ENCODE peak calls at places on chromosome 14, in five cellular contexts. E, V, L, K and B are unnamed samples.
A peak's percentile ranks its signal among the peaks of the same experiment; 100 is the strongest.

GRCh38 chr14:84482256-84483071 is 1047.5 kb upstream of the FLRT2 start:
- DNase-seq in E (peak; percentile 38), V (no peak), L (no peak), K (no peak), B (no peak)

GRCh38 chr14:57383125-57383524 is 7.3 kb upstream of the NAA30 start:
- DNase-seq in E (no peak), V (no peak), L (no peak), K (no peak), B (no peak)

GRCh38 chr14:103136388-103137271 is 13.4 kb downstream of the TNFAIP2 start:
- DNase-seq in E (peak; percentile 86), V (peak; percentile 69), L (peak; percentile 89), K (peak; percentile 72), B (peak; percentile 74)

GRCh38 chr14:105908481-105908911 is 382.1 kb downstream of the TMEM121 start:
- DNase-seq in E (no peak), V (no peak), L (no peak), K (no peak), B (no peak)

GRCh38 chr14:21087294-21088091 is 11.0 kb downstream of the ZNF219 start:
- DNase-seq in E (peak; percentile 98), V (no peak), L (peak; percentile 84), K (no peak), B (no peak)

GRCh38 chr14:99663716-99664635 is 19.0 kb downstream of the HHIPL1 start:
- DNase-seq in E (no peak), V (no peak), L (peak; percentile 89), K (no peak), B (no peak)

GRCh38 chr14:72812292-72812851 is 81.5 kb downstream of the DPF3 start:
- DNase-seq in E (no peak), V (peak; percentile 16), L (peak; percentile 65), K (peak; percentile 83), B (peak; percentile 73)

GRCh38 chr14:95497561-95498011 is 18.9 kb downstream of the SYNE3 start:
- DNase-seq in E (no peak), V (no peak), L (no peak), K (no peak), B (no peak)

GRCh38 chr14:20477211-20477876 is 8.1 kb downstream of the PNP start:
- DNase-seq in E (peak; percentile 39), V (no peak), L (no peak), K (no peak), B (no peak)

GRCh38 chr14:77212933-77213656 is 31.5 kb downstream of the TMEM63C start:
- DNase-seq in E (peak; percentile 51), V (no peak), L (peak; percentile 93), K (no peak), B (peak; percentile 17)

GRCh38 chr14:76194327-76194726 is 42.6 kb downstream of the GPATCH2L start:
- DNase-seq in E (no peak), V (no peak), L (no peak), K (no peak), B (no peak)

GRCh38 chr14:84591827-84592540 is 938.0 kb upstream of the FLRT2 start:
- DNase-seq in E (no peak), V (no peak), L (no peak), K (no peak), B (peak; percentile 48)

GRCh38 chr14:105187935-105188524 is 6.9 kb upstream of the NUDT14 start:
- DNase-seq in E (no peak), V (no peak), L (no peak), K (no peak), B (no peak)

GRCh38 chr14:104139460-104140212 is 1.2 kb downstream of the KIF26A start:
- DNase-seq in E (no peak), V (no peak), L (peak; percentile 53), K (peak; percentile 61), B (no peak)

GRCh38 chr14:85288041-85288440 is 241.9 kb upstream of the FLRT2 start:
- DNase-seq in E (no peak), V (no peak), L (no peak), K (no peak), B (no peak)

GRCh38 chr14:84859116-84859515 is 670.8 kb upstream of the FLRT2 start:
- DNase-seq in E (no peak), V (no peak), L (no peak), K (no peak), B (no peak)

GRCh38 chr14:50013198-50013918 is 103.0 kb downstream of the VCPKMT start:
- DNase-seq in E (peak; percentile 64), V (no peak), L (no peak), K (no peak), B (no peak)

GRCh38 chr14:69244946-69245345 is 15.0 kb upstream of the GALNT16 start:
- DNase-seq in E (no peak), V (no peak), L (no peak), K (no peak), B (no peak)

GRCh38 chr14:75279739-75280447 is 1.3 kb downstream of the FOS start:
- DNase-seq in E (peak; percentile 57), V (peak; percentile 56), L (peak; percentile 87), K (peak; percentile 82), B (no peak)

GRCh38 chr14:25007832-25008231 is 42.1 kb downstream of the STXBP6 start:
- DNase-seq in E (peak; percentile 20), V (no peak), L (no peak), K (no peak), B (peak; percentile 0)

GRCh38 chr14:30620178-30620577 is 1.9 kb upstream of the SCFD1 start:
- DNase-seq in E (peak; percentile 63), V (no peak), L (no peak), K (no peak), B (no peak)

DNA sequence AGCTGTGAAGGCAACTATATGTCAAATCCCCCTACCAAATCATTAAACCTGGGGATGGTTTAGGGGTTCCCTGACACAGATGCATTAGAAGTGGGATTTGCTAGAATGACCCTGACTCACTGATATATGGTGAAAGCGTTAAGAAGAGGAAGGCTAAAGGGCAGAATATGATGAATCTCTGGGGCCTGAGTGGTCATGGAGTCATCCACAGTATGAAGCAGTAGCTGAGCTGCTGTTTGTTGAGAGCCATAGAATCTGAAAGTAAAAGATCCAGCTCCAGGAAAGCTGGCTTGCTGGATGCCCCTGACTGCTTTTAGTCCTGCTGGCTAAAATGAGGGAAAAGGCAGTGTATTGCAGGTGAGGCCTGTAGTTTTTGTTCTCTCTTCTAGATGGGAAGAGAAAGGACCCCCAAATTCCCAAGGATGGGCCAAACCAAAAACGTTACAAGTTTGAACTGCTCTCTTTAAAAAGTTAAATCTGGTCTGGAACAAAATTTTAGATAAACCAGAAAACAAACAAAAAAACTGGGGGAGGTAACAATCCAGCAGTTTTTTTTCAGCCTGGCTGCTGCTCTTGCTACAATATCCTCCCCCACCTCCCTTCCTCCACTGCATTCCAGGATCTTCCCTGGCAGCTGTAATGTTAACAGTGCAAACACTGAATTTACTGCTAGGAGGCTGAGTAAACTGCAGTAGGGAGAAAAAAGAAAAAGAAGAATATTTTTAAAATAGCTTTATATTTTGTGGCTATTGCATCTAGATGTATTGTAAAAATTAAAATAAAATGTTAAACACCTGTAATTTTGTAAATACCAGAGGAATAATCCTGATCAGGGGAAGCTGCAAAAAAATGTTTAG is 16.5 kb downstream of the SEL1L start:
- DNase-seq in E (peak; percentile 63), V (peak; percentile 43), L (peak; percentile 66), K (peak; percentile 74), B (no peak)
- H3K36me3 ChIP-seq in E (peaks cover 3% of the 10 kb centered on the region), V (no peaks in the 10 kb centered on the region), L (peaks cover 68% of the 10 kb centered on the region), K (no peaks in the 10 kb centered on the region), B (no peaks in the 10 kb centered on the region)

GRCh38 chr14:88683119-88683518 is 109.6 kb downstream of the EML5 start:
- DNase-seq in E (no peak), V (no peak), L (no peak), K (no peak), B (no peak)

GRCh38 chr14:88688386-88688785 is 104.4 kb downstream of the EML5 start:
- DNase-seq in E (no peak), V (no peak), L (no peak), K (no peak), B (no peak)

GRCh38 chr14:88681755-88682494 is 110.8 kb downstream of the EML5 start:
- DNase-seq in E (no peak), V (no peak), L (no peak), K (no peak), B (no peak)

GRCh38 chr14:88682495-88683114 is 110.1 kb downstream of the EML5 start:
- DNase-seq in E (no peak), V (no peak), L (peak; percentile 91), K (no peak), B (no peak)
- H3K4me3 ChIP-seq in E (no peak overlapping the region), V (no peak overlapping the region), L (peak overlapping the region; percentile 68), K (no peak overlapping the region), B (no peak overlapping the region)

DNA sequence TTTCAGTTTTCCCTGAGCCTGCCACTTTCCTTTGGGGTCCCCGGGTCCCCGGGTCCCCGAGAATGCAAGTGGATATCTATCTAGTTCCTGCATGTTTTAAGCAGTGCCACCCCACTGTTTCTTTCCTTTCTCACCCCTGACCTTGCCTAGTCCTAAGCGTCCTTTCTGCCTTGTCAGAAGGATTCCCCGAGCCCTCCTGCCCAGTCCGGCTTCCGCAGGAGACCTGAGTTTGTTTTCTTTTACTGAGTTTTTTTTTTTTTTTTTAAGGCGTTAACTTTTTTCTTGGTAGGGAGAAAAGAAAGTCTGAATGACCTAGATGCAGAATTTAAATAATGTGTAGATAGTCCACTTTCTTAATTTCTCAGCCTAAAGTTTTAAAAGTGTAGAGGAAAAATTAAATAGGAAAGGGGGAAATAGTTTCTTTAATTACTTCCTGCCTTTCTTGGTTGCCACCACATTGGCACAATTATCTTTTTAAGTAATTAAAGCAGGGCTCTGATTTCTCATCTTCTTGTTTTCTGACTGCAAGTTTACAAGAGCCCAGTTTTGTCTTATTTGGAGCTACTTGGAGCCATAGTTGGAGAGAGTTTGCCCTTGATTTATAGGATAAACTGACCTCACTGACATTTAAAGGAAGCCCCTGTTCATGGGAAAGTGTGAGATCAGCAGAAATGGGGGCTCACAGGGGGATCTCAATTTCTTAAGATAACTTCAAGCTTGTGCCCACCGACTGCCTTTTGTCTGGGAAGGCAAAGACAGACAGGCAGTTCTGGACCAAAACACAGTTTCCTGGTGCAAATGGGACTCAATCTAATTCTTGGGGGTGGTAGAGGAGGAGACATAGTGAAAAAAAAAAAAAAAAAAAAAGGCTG is 2.9 kb downstream of the PAX9 start:
- DNase-seq in E (no peak), V (no peak), L (no peak), K (no peak), B (no peak)
- H3K27me3 ChIP-seq in E (peaks cover 42% of the 10 kb centered on the region), V (peaks cover 97% of the 10 kb centered on the region), L (peaks cover 100% of the 10 kb centered on the region), K (peaks cover 100% of the 10 kb centered on the region), B (no peaks in the 10 kb centered on the region)

GRCh38 chr14:39158222-39158858 is 11.8 kb downstream of the TRAPPC6B start:
- DNase-seq in E (no peak), V (no peak), L (no peak), K (no peak), B (no peak)

GRCh38 chr14:39154594-39155189 is 15.4 kb downstream of the TRAPPC6B start:
- DNase-seq in E (no peak), V (no peak), L (no peak), K (no peak), B (no peak)

GRCh38 chr14:39160494-39160893 is 9.6 kb downstream of the TRAPPC6B start:
- DNase-seq in E (no peak), V (no peak), L (no peak), K (no peak), B (no peak)
- H3K36me3 ChIP-seq in E (peaks cover 22% of the 10 kb centered on the region), V (no peaks in the 10 kb centered on the region), L (peaks cover 69% of the 10 kb centered on the region), K (peaks cover 28% of the 10 kb centered on the region), B (no peaks in the 10 kb centered on the region)

GRCh38 chr14:52268191-52269061 is 928 bp downstream of the PTGDR start:
- DNase-seq in E (peak; percentile 61), V (peak; percentile 21), L (peak; percentile 81), K (no peak), B (peak; percentile 17)
- H3K4me3 ChIP-seq in E (peak overlapping the region; percentile 69), V (peak overlapping the region; percentile 41), L (peak overlapping the region; percentile 76), K (peak overlapping the region; percentile 16), B (peak overlapping the region; percentile 27)